ENCODE peak calls at places on chromosomes 2 and 18, in ten cellular contexts. N is IMR-90, S is mucosa of descending colon, B is GM06990, M is bronchial epithelial cell, F is sigmoid colon, T is left ventricle myocardium inferior, G is choroid plexus epithelial cell, C is AG04450, A is MM.1S. V is an unnamed sample.

GRCh38 chr18:10127721-10128120 is 213.9 kb downstream of the VAPA start:
- DNase-seq in N (no peak), S (no peak), B (no peak), M (no peak), F (no peak), T (no peak), G (no peak), C (no peak), A (no peak), V (no peak)

GRCh38 chr2:200681731-200682130 is 95.9 kb downstream of the AOX1 start:
- DNase-seq in N (peak), S (no peak), B (no peak), M (no peak), F (no peak), T (no peak), G (peak), C (no peak), A (no peak), V (peak)

GRCh38 chr18:44130365-44130942 is 550.2 kb upstream of the SETBP1 start:
- DNase-seq in N (peak), S (peak), B (no peak), M (peak), F (no peak), T (no peak), G (peak), C (no peak), A (peak), V (peak)

GRCh38 chr2:25201794-25202193 is 33.4 kb upstream of the POMC start:
- DNase-seq in N (no peak), S (no peak), B (no peak), M (no peak), F (no peak), T (no peak), G (no peak), C (no peak), A (no peak), V (no peak)

GRCh38 chr2:170770008-170770303 is 222 bp upstream of the ERICH2 start:
- DNase-seq in N (no peak), S (no peak), B (no peak), M (no peak), F (no peak), T (no peak), G (no peak), C (no peak), A (no peak), V (no peak)

GRCh38 chr2:59899692-59900091 is 653.8 kb downstream of the BCL11A start:
- DNase-seq in N (no peak), S (no peak), B (no peak), M (no peak), F (no peak), T (no peak), G (no peak), C (no peak), A (no peak), V (no peak)

GRCh38 chr18:59605633-59606192 is 91.5 kb downstream of the CCBE1 start:
- DNase-seq in N (peak), S (no peak), B (no peak), M (no peak), F (no peak), T (no peak), G (peak), C (no peak), A (no peak), V (no peak)

GRCh38 chr18:63263444-63263843 is 56.1 kb downstream of the BCL2 start:
- DNase-seq in N (no peak), S (no peak), B (no peak), M (no peak), F (no peak), T (no peak), G (no peak), C (no peak), A (no peak), V (no peak)

GRCh38 chr18:54117853-54118773 is 106.4 kb downstream of the MBD2 start:
- DNase-seq in N (no peak), S (no peak), B (no peak), M (no peak), F (no peak), T (no peak), G (peak), C (no peak), A (no peak), V (peak)

GRCh38 chr2:120568975-120569268 is 166.7 kb upstream of the GLI2 start:
- DNase-seq in N (no peak), S (no peak), B (no peak), M (no peak), F (no peak), T (no peak), G (peak), C (no peak), A (no peak), V (no peak)

GRCh38 chr2:88818381-88818780 is 126.9 kb downstream of the RPIA start:
- DNase-seq in N (no peak), S (no peak), B (no peak), M (peak), F (no peak), T (no peak), G (no peak), C (no peak), A (no peak), V (no peak)

GRCh38 chr2:10225291-10226031 is 77.2 kb upstream of the HPCAL1 start:
- DNase-seq in N (no peak), S (no peak), B (no peak), M (no peak), F (peak), T (no peak), G (no peak), C (no peak), A (no peak), V (no peak)

GRCh38 chr2:239882781-239883180 is 142.4 kb downstream of the NDUFA10 start:
- DNase-seq in N (no peak), S (no peak), B (no peak), M (no peak), F (no peak), T (no peak), G (no peak), C (no peak), A (no peak), V (no peak)

GRCh38 chr2:16622399-16622968 is 43.1 kb downstream of the CYRIA start:
- DNase-seq in N (peak), S (no peak), B (no peak), M (no peak), F (no peak), T (no peak), G (peak), C (no peak), A (no peak), V (peak)

GRCh38 chr2:126981476-126981875 is 82.8 kb downstream of the TEX51 start:
- DNase-seq in N (no peak), S (no peak), B (no peak), M (peak), F (no peak), T (no peak), G (no peak), C (no peak), A (no peak), V (no peak)

GRCh38 chr2:181268174-181268867 is 188.9 kb upstream of the ITGA4 start:
- DNase-seq in N (no peak), S (no peak), B (peak), M (no peak), F (no peak), T (no peak), G (no peak), C (no peak), A (no peak), V (no peak)

GRCh38 chr2:64904405-64905329 is 84.5 kb upstream of the SLC1A4 start:
- DNase-seq in N (no peak), S (no peak), B (no peak), M (no peak), F (no peak), T (no peak), G (no peak), C (no peak), A (no peak), V (no peak)

GRCh38 chr2:73006969-73007710 is 64.4 kb downstream of the SFXN5 start:
- DNase-seq in N (peak), S (no peak), B (no peak), M (no peak), F (no peak), T (no peak), G (peak), C (no peak), A (no peak), V (no peak)

GRCh38 chr2:236663671-236664101 is 94.1 kb downstream of the ACKR3 start:
- DNase-seq in N (peak), S (peak), B (no peak), M (peak), F (peak), T (peak), G (no peak), C (no peak), A (no peak), V (peak)

GRCh38 chr2:85800576-85800975 is 46.8 kb downstream of the ATOH8 start:
- DNase-seq in N (no peak), S (no peak), B (no peak), M (no peak), F (peak), T (no peak), G (no peak), C (no peak), A (no peak), V (no peak)

GRCh38 chr2:133952896-133953295 is 301.0 kb upstream of the MGAT5 start:
- DNase-seq in N (no peak), S (no peak), B (no peak), M (no peak), F (no peak), T (no peak), G (no peak), C (no peak), A (peak), V (no peak)

GRCh38 chr2:235087812-235088607 is 136.2 kb downstream of the SH3BP4 start:
- DNase-seq in N (no peak), S (peak), B (no peak), M (no peak), F (peak), T (peak), G (peak), C (no peak), A (no peak), V (peak)

GRCh38 chr2:75065402-75066008 is 107.1 kb downstream of the POLE4 start:
- DNase-seq in N (peak), S (no peak), B (no peak), M (peak), F (no peak), T (no peak), G (no peak), C (no peak), A (no peak), V (no peak)

GRCh38 chr2:75068546-75068945 is 110.1 kb downstream of the POLE4 start:
- DNase-seq in N (peak), S (no peak), B (no peak), M (no peak), F (no peak), T (no peak), G (peak), C (no peak), A (no peak), V (no peak)

GRCh38 chr2:75067506-75067905 is 109.1 kb downstream of the POLE4 start:
- DNase-seq in N (no peak), S (no peak), B (no peak), M (no peak), F (no peak), T (no peak), G (no peak), C (no peak), A (no peak), V (no peak)

GRCh38 chr2:75066121-75066520 is 107.7 kb downstream of the POLE4 start:
- DNase-seq in N (no peak), S (no peak), B (no peak), M (no peak), F (no peak), T (no peak), G (no peak), C (no peak), A (no peak), V (no peak)

DNA sequence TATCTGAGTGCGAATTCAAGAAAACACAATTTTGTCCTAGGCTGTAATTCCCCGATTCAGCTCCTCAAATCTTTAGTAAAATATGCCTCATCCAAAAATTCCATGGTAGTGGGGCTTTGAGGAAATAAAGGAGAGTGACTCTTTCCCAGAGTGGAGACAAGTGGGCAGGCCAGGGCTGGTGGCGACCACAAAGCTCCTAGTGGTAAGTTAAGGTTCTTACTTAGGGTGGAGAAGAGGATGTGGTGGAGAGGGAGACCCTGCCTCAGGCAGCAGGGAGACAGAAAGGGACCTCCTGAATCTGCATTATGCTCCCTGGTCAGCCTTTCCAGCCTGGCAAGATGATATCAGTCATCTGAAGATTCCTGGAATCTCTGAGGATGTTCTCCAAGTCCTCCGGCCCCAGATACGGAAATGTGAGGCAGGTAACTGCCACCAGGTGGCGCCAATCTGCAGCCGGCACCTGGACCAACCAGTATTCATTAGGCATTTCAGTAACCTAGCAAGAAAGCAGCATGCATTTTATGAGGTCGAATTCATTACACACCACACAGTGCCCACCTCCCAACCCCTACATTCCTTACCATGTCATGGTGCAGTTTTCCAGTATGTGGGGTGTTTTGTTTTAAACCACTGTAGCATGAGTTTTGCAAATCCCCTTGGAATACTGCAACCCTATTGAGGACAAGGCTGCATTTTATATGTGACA is 106.4 kb downstream of the POLE4 start:
- DNase-seq in N (peak), S (peak), B (peak), M (peak), F (peak), T (peak), G (peak), C (no peak), A (peak), V (peak)
- TF ChIP-seq CTCF in N (peak), S (peak), B (peak), M (peak), F (peak), T (peak), G (peak), C (peak), A (peak), V (peak)

DNA sequence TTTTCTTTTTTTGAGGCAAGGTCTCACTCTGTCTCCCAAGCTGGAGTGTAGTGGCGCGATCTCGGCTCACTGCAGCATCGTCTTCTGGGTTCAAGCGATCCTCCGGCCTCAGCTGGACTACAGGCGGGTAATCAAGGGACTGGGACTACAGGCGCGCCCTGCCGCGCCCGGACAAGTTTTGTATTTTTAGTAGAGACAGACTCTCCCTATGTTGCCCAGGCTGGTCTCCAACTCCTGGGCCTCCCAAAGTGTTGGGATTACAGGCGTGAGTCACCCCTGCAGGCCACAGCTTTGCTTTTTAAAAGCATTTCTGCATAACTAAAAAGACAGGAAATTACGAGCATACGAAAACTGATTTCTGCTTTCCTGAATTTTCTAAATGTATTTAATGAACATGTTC is 891 bp upstream of the OSBPL1A start:
- DNase-seq in N (peak), S (peak), B (no peak), M (peak), F (no peak), T (no peak), G (peak), C (no peak), A (no peak), V (peak)
- H3K4me3 ChIP-seq in N (no peak), S (no peak), B (no peak), M (peak), F (no peak), T (peak), G (peak), C (no peak), A (no peak), V (peak)

GRCh38 chr2:56009758-56010534 is 86.4 kb upstream of the EFEMP1 start:
- DNase-seq in N (peak), S (no peak), B (no peak), M (peak), F (no peak), T (no peak), G (peak), C (no peak), A (peak), V (peak)
- TF ChIP-seq CTCF in N (peak), S (no peak), B (peak), M (peak), F (peak), T (peak), G (peak), C (peak), A (peak), V (peak)

GRCh38 chr18:22169889-22170420 is 566 bp downstream of the GATA6 start:
- DNase-seq in N (peak), S (peak), B (no peak), M (no peak), F (no peak), T (peak), G (no peak), C (no peak), A (no peak), V (peak)

GRCh38 chr18:22170421-22171262 is 1.3 kb downstream of the GATA6 start:
- DNase-seq in N (peak), S (peak), B (peak), M (no peak), F (peak), T (peak), G (peak), C (peak), A (no peak), V (peak)

GRCh38 chr18:22168360-22168921 is 948 bp upstream of the GATA6 start:
- DNase-seq in N (no peak), S (peak), B (peak), M (no peak), F (no peak), T (no peak), G (no peak), C (no peak), A (no peak), V (no peak)

GRCh38 chr18:22167471-22168151 is 1.8 kb upstream of the GATA6 start:
- DNase-seq in N (no peak), S (peak), B (no peak), M (no peak), F (no peak), T (peak), G (no peak), C (no peak), A (no peak), V (no peak)

DNA sequence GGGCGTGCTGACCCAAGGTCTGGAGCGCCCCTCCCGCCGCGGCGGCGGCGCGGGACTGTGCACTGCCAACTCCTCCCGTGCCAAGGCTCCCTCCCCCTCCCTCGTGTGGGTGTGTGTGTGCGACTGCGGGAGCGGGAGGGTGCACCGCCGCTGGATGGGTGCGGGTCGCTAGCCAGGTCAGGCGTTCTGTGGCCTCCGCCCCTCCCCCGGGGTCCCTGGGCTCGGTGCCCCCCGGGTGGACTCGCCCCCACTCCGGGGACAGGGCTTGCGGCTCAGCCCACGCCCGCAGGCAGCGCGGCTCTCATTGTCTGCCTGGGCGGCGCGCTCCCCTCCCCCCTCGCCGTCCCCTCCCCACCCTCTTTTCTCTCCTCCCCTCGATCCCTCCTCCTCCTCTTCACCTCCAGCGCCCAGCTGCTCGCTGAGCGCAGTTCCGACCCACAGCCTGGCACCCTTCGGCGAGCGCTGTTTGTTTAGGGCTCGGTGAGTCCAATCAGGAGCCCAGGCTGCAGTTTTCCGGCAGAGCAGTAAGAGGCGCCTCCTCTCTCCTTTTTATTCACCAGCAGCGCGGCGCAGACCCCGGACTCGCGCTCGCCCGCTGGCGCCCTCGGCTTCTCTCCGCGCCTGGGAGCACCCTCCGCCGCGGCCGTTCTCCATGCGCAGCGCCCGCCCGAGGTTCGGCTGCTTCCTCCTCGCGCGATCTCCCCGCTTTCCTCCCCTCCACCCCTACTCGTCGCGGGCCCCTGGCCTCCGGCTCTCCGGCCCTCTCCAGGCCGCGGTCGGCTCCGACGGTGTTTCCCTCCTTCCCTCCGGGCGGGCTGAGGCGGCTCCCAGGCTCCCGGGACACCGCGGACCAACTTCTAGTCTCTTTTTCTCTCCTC is at the start of gene GATA6:
- DNase-seq in N (peak), S (peak), B (peak), M (peak), F (peak), T (peak), G (peak), C (peak), A (no peak), V (peak)
- H3K4me3 ChIP-seq in N (peak), S (peak), B (peak), M (peak), F (peak), T (peak), G (peak), C (peak), A (peak), V (peak)